ENCODE peak calls at places on chromosomes 5 and 9, in ten cellular contexts. One of them, this sample, is unnamed.
A peak's percentile ranks its signal among the peaks of the same experiment; 100 is the strongest.

GRCh38 chr9:81456431-81456970 is 232.8 kb downstream of the TLE1 start:
- DNase-seq in thoracic aorta: no peak
- DNase-seq in stomach: no peak
- DNase-seq in mammary epithelial cell: no peak
- DNase-seq in heart right ventricle: no peak
- DNase-seq in iPS DF 6.9: no peak
- DNase-seq in spleen: no peak
- DNase-seq in IMR-90: peak; percentile 73
- DNase-seq in transverse colon: no peak
- DNase-seq in HAP-1: no peak
- DNase-seq in this sample: no peak

GRCh38 chr5:132641241-132641723 is 16.7 kb upstream of the IL13 start:
- DNase-seq in thoracic aorta: no peak
- DNase-seq in stomach: no peak
- DNase-seq in mammary epithelial cell: no peak
- DNase-seq in heart right ventricle: no peak
- DNase-seq in iPS DF 6.9: no peak
- DNase-seq in spleen: no peak
- DNase-seq in IMR-90: no peak
- DNase-seq in transverse colon: no peak
- DNase-seq in HAP-1: no peak
- DNase-seq in this sample: no peak

GRCh38 chr5:34847056-34847455 is 8.1 kb downstream of the TTC23L start:
- DNase-seq in thoracic aorta: no peak
- DNase-seq in stomach: no peak
- DNase-seq in mammary epithelial cell: no peak
- DNase-seq in heart right ventricle: no peak
- DNase-seq in iPS DF 6.9: no peak
- DNase-seq in spleen: no peak
- DNase-seq in IMR-90: no peak
- DNase-seq in transverse colon: no peak
- DNase-seq in HAP-1: no peak
- DNase-seq in this sample: no peak

GRCh38 chr9:78566948-78567675 is 270.2 kb downstream of the PSAT1 start:
- DNase-seq in thoracic aorta: no peak
- DNase-seq in stomach: no peak
- DNase-seq in mammary epithelial cell: peak; percentile 44
- DNase-seq in heart right ventricle: no peak
- DNase-seq in iPS DF 6.9: no peak
- DNase-seq in spleen: no peak
- DNase-seq in IMR-90: peak; percentile 74
- DNase-seq in transverse colon: no peak
- DNase-seq in HAP-1: no peak
- DNase-seq in this sample: no peak

GRCh38 chr5:761206-761771 is 23.2 kb downstream of the ZDHHC11B start:
- DNase-seq in thoracic aorta: no peak
- DNase-seq in stomach: peak; percentile 23
- DNase-seq in mammary epithelial cell: no peak
- DNase-seq in heart right ventricle: no peak
- DNase-seq in iPS DF 6.9: no peak
- DNase-seq in spleen: peak; percentile 63
- DNase-seq in IMR-90: no peak
- DNase-seq in transverse colon: no peak
- DNase-seq in HAP-1: no peak
- DNase-seq in this sample: no peak

GRCh38 chr5:76294573-76294972 is 108.5 kb upstream of the IQGAP2 start:
- DNase-seq in thoracic aorta: no peak
- DNase-seq in stomach: no peak
- DNase-seq in mammary epithelial cell: no peak
- DNase-seq in heart right ventricle: no peak
- DNase-seq in iPS DF 6.9: no peak
- DNase-seq in spleen: no peak
- DNase-seq in IMR-90: no peak
- DNase-seq in transverse colon: no peak
- DNase-seq in HAP-1: no peak
- DNase-seq in this sample: no peak

GRCh38 chr5:149826574-149826973 is 96.5 kb downstream of the PPARGC1B start:
- DNase-seq in thoracic aorta: no peak
- DNase-seq in stomach: no peak
- DNase-seq in mammary epithelial cell: no peak
- DNase-seq in heart right ventricle: peak; percentile 52
- DNase-seq in iPS DF 6.9: no peak
- DNase-seq in spleen: peak; percentile 60
- DNase-seq in IMR-90: peak; percentile 59
- DNase-seq in transverse colon: no peak
- DNase-seq in HAP-1: no peak
- DNase-seq in this sample: no peak

GRCh38 chr5:43649256-43649655 is 46.3 kb downstream of the NNT start:
- DNase-seq in thoracic aorta: no peak
- DNase-seq in stomach: no peak
- DNase-seq in mammary epithelial cell: no peak
- DNase-seq in heart right ventricle: no peak
- DNase-seq in iPS DF 6.9: no peak
- DNase-seq in spleen: no peak
- DNase-seq in IMR-90: peak; percentile 88
- DNase-seq in transverse colon: no peak
- DNase-seq in HAP-1: no peak
- DNase-seq in this sample: no peak

DNA sequence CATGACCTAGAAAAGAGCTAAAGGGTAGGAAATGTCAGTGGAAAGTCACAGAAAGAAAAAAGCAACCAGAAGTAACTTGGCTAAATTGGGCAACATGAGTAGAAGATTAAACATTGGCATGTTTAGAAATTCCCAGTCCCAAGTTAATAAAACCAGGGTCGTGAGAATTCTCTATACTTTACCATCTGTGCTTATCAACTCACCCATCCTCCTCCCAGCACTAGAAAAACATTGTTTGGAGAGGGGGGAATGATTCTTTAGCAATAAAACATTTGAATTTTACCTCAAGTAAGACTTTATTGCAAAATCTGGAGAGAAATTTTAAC is 79.6 kb downstream of the PRKACG start:
- DNase-seq in thoracic aorta: no peak
- DNase-seq in stomach: no peak
- DNase-seq in mammary epithelial cell: no peak
- DNase-seq in heart right ventricle: no peak
- DNase-seq in iPS DF 6.9: no peak
- DNase-seq in spleen: no peak
- DNase-seq in IMR-90: no peak
- DNase-seq in transverse colon: no peak
- DNase-seq in HAP-1: no peak
- DNase-seq in this sample: no peak
- H3K4me1 ChIP-seq in thoracic aorta: no peaks in the 10 kb centered on the region
- H3K4me1 ChIP-seq in stomach: no peaks in the 10 kb centered on the region
- H3K4me1 ChIP-seq in mammary epithelial cell: no peaks in the 10 kb centered on the region
- H3K4me1 ChIP-seq in heart right ventricle: no peaks in the 10 kb centered on the region
- H3K4me1 ChIP-seq in iPS DF 6.9: no peaks in the 10 kb centered on the region
- H3K4me1 ChIP-seq in spleen: peaks cover 9% of the 10 kb centered on the region
- H3K4me1 ChIP-seq in IMR-90: no peaks in the 10 kb centered on the region
- H3K4me1 ChIP-seq in transverse colon: no peaks in the 10 kb centered on the region
- H3K4me1 ChIP-seq in HAP-1: no peaks in the 10 kb centered on the region
- H3K4me1 ChIP-seq in this sample: no peaks in the 10 kb centered on the region

GRCh38 chr5:163312598-163312997 is 124.8 kb upstream of the CCNG1 start:
- DNase-seq in thoracic aorta: no peak
- DNase-seq in stomach: no peak
- DNase-seq in mammary epithelial cell: no peak
- DNase-seq in heart right ventricle: no peak
- DNase-seq in iPS DF 6.9: no peak
- DNase-seq in spleen: no peak
- DNase-seq in IMR-90: no peak
- DNase-seq in transverse colon: no peak
- DNase-seq in HAP-1: no peak
- DNase-seq in this sample: no peak

GRCh38 chr5:163306421-163306820 is 131.0 kb upstream of the CCNG1 start:
- DNase-seq in thoracic aorta: no peak
- DNase-seq in stomach: no peak
- DNase-seq in mammary epithelial cell: peak; percentile 9
- DNase-seq in heart right ventricle: no peak
- DNase-seq in iPS DF 6.9: no peak
- DNase-seq in spleen: no peak
- DNase-seq in IMR-90: no peak
- DNase-seq in transverse colon: no peak
- DNase-seq in HAP-1: peak; percentile 16
- DNase-seq in this sample: no peak

GRCh38 chr5:163309850-163310365 is 127.5 kb upstream of the CCNG1 start:
- DNase-seq in thoracic aorta: no peak
- DNase-seq in stomach: no peak
- DNase-seq in mammary epithelial cell: no peak
- DNase-seq in heart right ventricle: no peak
- DNase-seq in iPS DF 6.9: no peak
- DNase-seq in spleen: no peak
- DNase-seq in IMR-90: no peak
- DNase-seq in transverse colon: no peak
- DNase-seq in HAP-1: no peak
- DNase-seq in this sample: no peak

GRCh38 chr5:163305655-163306054 is 131.7 kb upstream of the CCNG1 start:
- DNase-seq in thoracic aorta: no peak
- DNase-seq in stomach: no peak
- DNase-seq in mammary epithelial cell: no peak
- DNase-seq in heart right ventricle: no peak
- DNase-seq in iPS DF 6.9: no peak
- DNase-seq in spleen: no peak
- DNase-seq in IMR-90: no peak
- DNase-seq in transverse colon: no peak
- DNase-seq in HAP-1: no peak
- DNase-seq in this sample: no peak

DNA sequence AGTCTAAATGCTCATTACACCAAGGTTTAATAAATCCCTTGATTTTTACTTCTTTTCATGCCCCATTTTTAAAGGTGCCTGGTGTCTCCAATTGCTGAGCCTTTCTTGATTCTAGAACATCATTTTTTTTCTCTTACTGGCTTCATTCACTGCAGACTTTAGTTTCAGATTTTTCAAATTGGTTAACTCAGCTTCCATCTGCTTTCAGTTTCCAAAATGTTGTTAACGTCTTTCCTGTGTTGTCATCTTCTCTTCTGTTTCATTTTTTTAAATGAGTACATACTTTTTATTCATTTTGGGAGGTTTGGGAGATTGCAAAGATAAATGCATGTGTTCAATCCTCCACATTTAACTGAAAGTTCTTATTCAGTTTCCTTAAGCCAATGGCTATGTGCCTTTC is 126.4 kb upstream of the CCNG1 start:
- DNase-seq in thoracic aorta: no peak
- DNase-seq in stomach: no peak
- DNase-seq in mammary epithelial cell: no peak
- DNase-seq in heart right ventricle: no peak
- DNase-seq in iPS DF 6.9: no peak
- DNase-seq in spleen: no peak
- DNase-seq in IMR-90: no peak
- DNase-seq in transverse colon: no peak
- DNase-seq in HAP-1: no peak
- DNase-seq in this sample: no peak
- H3K4me3 ChIP-seq in thoracic aorta: no peak overlapping the region
- H3K4me3 ChIP-seq in stomach: no peak overlapping the region
- H3K4me3 ChIP-seq in mammary epithelial cell: no peak overlapping the region
- H3K4me3 ChIP-seq in heart right ventricle: no peak overlapping the region
- H3K4me3 ChIP-seq in iPS DF 6.9: no peak overlapping the region
- H3K4me3 ChIP-seq in spleen: no peak overlapping the region
- H3K4me3 ChIP-seq in IMR-90: no peak overlapping the region
- H3K4me3 ChIP-seq in transverse colon: no peak overlapping the region
- H3K4me3 ChIP-seq in HAP-1: no peak overlapping the region
- H3K4me3 ChIP-seq in this sample: no peak overlapping the region

GRCh38 chr9:95316794-95317118 is 753 bp downstream of the FANCC start:
- DNase-seq in thoracic aorta: peak; percentile 7
- DNase-seq in stomach: peak; percentile 66
- DNase-seq in mammary epithelial cell: peak; percentile 75
- DNase-seq in heart right ventricle: peak; percentile 50
- DNase-seq in iPS DF 6.9: no peak
- DNase-seq in spleen: peak; percentile 88
- DNase-seq in IMR-90: peak; percentile 50
- DNase-seq in transverse colon: peak; percentile 80
- DNase-seq in HAP-1: peak; percentile 86
- DNase-seq in this sample: peak; percentile 79
- H3K4me1 ChIP-seq in thoracic aorta: peaks cover 11% of the 10 kb centered on the region
- H3K4me1 ChIP-seq in stomach: peaks cover 33% of the 10 kb centered on the region
- H3K4me1 ChIP-seq in mammary epithelial cell: peaks cover 22% of the 10 kb centered on the region
- H3K4me1 ChIP-seq in heart right ventricle: peaks cover 22% of the 10 kb centered on the region
- H3K4me1 ChIP-seq in iPS DF 6.9: no peaks in the 10 kb centered on the region
- H3K4me1 ChIP-seq in spleen: peaks cover 13% of the 10 kb centered on the region
- H3K4me1 ChIP-seq in IMR-90: peaks cover 4% of the 10 kb centered on the region
- H3K4me1 ChIP-seq in transverse colon: peaks cover 5% of the 10 kb centered on the region
- H3K4me1 ChIP-seq in HAP-1: peaks cover 30% of the 10 kb centered on the region
- H3K4me1 ChIP-seq in this sample: no peaks in the 10 kb centered on the region

GRCh38 chr5:79186455-79186854 is 49.5 kb upstream of the JMY start:
- DNase-seq in thoracic aorta: no peak
- DNase-seq in stomach: no peak
- DNase-seq in mammary epithelial cell: no peak
- DNase-seq in heart right ventricle: no peak
- DNase-seq in iPS DF 6.9: no peak
- DNase-seq in spleen: no peak
- DNase-seq in IMR-90: no peak
- DNase-seq in transverse colon: no peak
- DNase-seq in HAP-1: no peak
- DNase-seq in this sample: no peak

GRCh38 chr5:79183617-79184016 is 52.3 kb upstream of the JMY start:
- DNase-seq in thoracic aorta: no peak
- DNase-seq in stomach: no peak
- DNase-seq in mammary epithelial cell: peak; percentile 66
- DNase-seq in heart right ventricle: no peak
- DNase-seq in iPS DF 6.9: no peak
- DNase-seq in spleen: no peak
- DNase-seq in IMR-90: no peak
- DNase-seq in transverse colon: no peak
- DNase-seq in HAP-1: no peak
- DNase-seq in this sample: no peak

GRCh38 chr5:79183011-79183410 is 52.9 kb upstream of the JMY start:
- DNase-seq in thoracic aorta: no peak
- DNase-seq in stomach: no peak
- DNase-seq in mammary epithelial cell: no peak
- DNase-seq in heart right ventricle: no peak
- DNase-seq in iPS DF 6.9: no peak
- DNase-seq in spleen: no peak
- DNase-seq in IMR-90: no peak
- DNase-seq in transverse colon: no peak
- DNase-seq in HAP-1: no peak
- DNase-seq in this sample: no peak

GRCh38 chr5:79189439-79190234 is 46.3 kb upstream of the JMY start:
- DNase-seq in thoracic aorta: no peak
- DNase-seq in stomach: no peak
- DNase-seq in mammary epithelial cell: no peak
- DNase-seq in heart right ventricle: no peak
- DNase-seq in iPS DF 6.9: no peak
- DNase-seq in spleen: no peak
- DNase-seq in IMR-90: no peak
- DNase-seq in transverse colon: no peak
- DNase-seq in HAP-1: no peak
- DNase-seq in this sample: no peak

GRCh38 chr5:79186021-79186420 is 49.9 kb upstream of the JMY start:
- DNase-seq in thoracic aorta: no peak
- DNase-seq in stomach: no peak
- DNase-seq in mammary epithelial cell: no peak
- DNase-seq in heart right ventricle: no peak
- DNase-seq in iPS DF 6.9: no peak
- DNase-seq in spleen: no peak
- DNase-seq in IMR-90: no peak
- DNase-seq in transverse colon: no peak
- DNase-seq in HAP-1: no peak
- DNase-seq in this sample: no peak
- H3K4me3 ChIP-seq in thoracic aorta: no peak overlapping the region
- H3K4me3 ChIP-seq in stomach: no peak overlapping the region
- H3K4me3 ChIP-seq in mammary epithelial cell: no peak overlapping the region
- H3K4me3 ChIP-seq in heart right ventricle: no peak overlapping the region
- H3K4me3 ChIP-seq in iPS DF 6.9: no peak overlapping the region
- H3K4me3 ChIP-seq in spleen: no peak overlapping the region
- H3K4me3 ChIP-seq in IMR-90: no peak overlapping the region
- H3K4me3 ChIP-seq in transverse colon: no peak overlapping the region
- H3K4me3 ChIP-seq in HAP-1: no peak overlapping the region
- H3K4me3 ChIP-seq in this sample: no peak overlapping the region